ENCODE peak calls at places on chromosomes 5 and 9, in four cellular contexts. One of them, this sample, is unnamed.

GRCh38 chr5:138177936-138178515 is 404 bp downstream of the BRD8 start:
- DNase-seq in aorta: no peak
- DNase-seq in naive thymus-derived CD4-positive, alpha-beta T cell: no peak
- DNase-seq in RWPE1: peak; percentile 73
- DNase-seq in this sample: no peak

GRCh38 chr5:33939863-33940262 is 3.7 kb downstream of the RXFP3 start:
- DNase-seq in aorta: no peak
- DNase-seq in naive thymus-derived CD4-positive, alpha-beta T cell: no peak
- DNase-seq in RWPE1: no peak
- DNase-seq in this sample: no peak

GRCh38 chr9:114174876-114175771 is 19.8 kb downstream of the COL27A1 start:
- DNase-seq in aorta: peak; percentile 90
- DNase-seq in naive thymus-derived CD4-positive, alpha-beta T cell: no peak
- DNase-seq in RWPE1: no peak
- DNase-seq in this sample: peak; percentile 36

GRCh38 chr9:25857167-25857566 is 178.9 kb upstream of the TUSC1 start:
- DNase-seq in aorta: no peak
- DNase-seq in naive thymus-derived CD4-positive, alpha-beta T cell: no peak
- DNase-seq in RWPE1: no peak
- DNase-seq in this sample: no peak

GRCh38 chr5:88657166-88657565 is 225.8 kb downstream of the MEF2C start:
- DNase-seq in aorta: no peak
- DNase-seq in naive thymus-derived CD4-positive, alpha-beta T cell: no peak
- DNase-seq in RWPE1: no peak
- DNase-seq in this sample: no peak

GRCh38 chr5:172450861-172451695 is 3.2 kb downstream of the SH3PXD2B start:
- DNase-seq in aorta: peak; percentile 77
- DNase-seq in naive thymus-derived CD4-positive, alpha-beta T cell: no peak
- DNase-seq in RWPE1: peak; percentile 63
- DNase-seq in this sample: peak; percentile 34

GRCh38 chr5:36897616-36898015 is 21.0 kb downstream of the NIPBL start:
- DNase-seq in aorta: no peak
- DNase-seq in naive thymus-derived CD4-positive, alpha-beta T cell: no peak
- DNase-seq in RWPE1: peak; percentile 10
- DNase-seq in this sample: no peak

GRCh38 chr5:144421411-144421810 is 250.7 kb downstream of the KCTD16 start:
- DNase-seq in aorta: no peak
- DNase-seq in naive thymus-derived CD4-positive, alpha-beta T cell: no peak
- DNase-seq in RWPE1: no peak
- DNase-seq in this sample: no peak

GRCh38 chr5:150080696-150081435 is 5.5 kb downstream of the CSF1R start:
- DNase-seq in aorta: no peak
- DNase-seq in naive thymus-derived CD4-positive, alpha-beta T cell: no peak
- DNase-seq in RWPE1: no peak
- DNase-seq in this sample: no peak

GRCh38 chr5:21181726-21182125 is 1193.7 kb upstream of the CDH18 start:
- DNase-seq in aorta: no peak
- DNase-seq in naive thymus-derived CD4-positive, alpha-beta T cell: no peak
- DNase-seq in RWPE1: no peak
- DNase-seq in this sample: no peak

GRCh38 chr5:179131321-179131835 is 71.2 kb downstream of the ZNF354C start:
- DNase-seq in aorta: peak; percentile 47
- DNase-seq in naive thymus-derived CD4-positive, alpha-beta T cell: no peak
- DNase-seq in RWPE1: no peak
- DNase-seq in this sample: no peak

GRCh38 chr5:179131886-179132585 is 71.9 kb downstream of the ZNF354C start:
- DNase-seq in aorta: peak; percentile 73
- DNase-seq in naive thymus-derived CD4-positive, alpha-beta T cell: no peak
- DNase-seq in RWPE1: no peak
- DNase-seq in this sample: no peak

GRCh38 chr5:179129607-179130071 is 69.5 kb downstream of the ZNF354C start:
- DNase-seq in aorta: peak; percentile 66
- DNase-seq in naive thymus-derived CD4-positive, alpha-beta T cell: no peak
- DNase-seq in RWPE1: no peak
- DNase-seq in this sample: no peak

GRCh38 chr5:179128976-179129375 is 68.8 kb downstream of the ZNF354C start:
- DNase-seq in aorta: peak; percentile 62
- DNase-seq in naive thymus-derived CD4-positive, alpha-beta T cell: no peak
- DNase-seq in RWPE1: no peak
- DNase-seq in this sample: no peak

DNA sequence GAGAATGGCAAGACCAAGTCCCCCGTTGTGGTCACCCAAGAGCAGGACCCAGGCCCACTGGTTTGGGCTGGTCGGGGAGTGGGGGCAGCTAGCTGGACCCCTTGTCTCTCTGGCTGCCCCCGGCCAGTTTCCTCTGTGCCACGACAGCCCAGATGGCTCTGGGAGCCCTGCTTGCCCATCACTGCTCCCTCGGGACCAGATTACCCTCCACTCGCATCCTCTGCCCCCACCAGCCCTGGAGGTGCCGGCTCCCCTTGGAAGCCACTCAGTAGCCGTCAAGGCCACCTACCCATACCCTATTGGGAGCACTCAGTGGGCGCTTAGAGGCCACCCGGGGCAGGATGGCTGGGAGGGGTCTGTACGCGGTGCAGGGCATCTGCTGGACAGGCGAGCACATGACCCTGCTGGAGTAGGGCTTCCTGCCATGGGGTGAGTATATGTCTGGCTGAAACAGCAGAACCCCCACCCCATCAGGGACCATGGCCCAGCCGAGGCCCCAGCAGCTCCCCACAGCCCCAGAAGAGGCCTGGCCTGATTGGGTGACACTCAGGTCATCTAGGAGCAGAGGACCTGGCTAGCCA is 70.0 kb downstream of the ZNF354C start:
- DNase-seq in aorta: peak; percentile 58
- DNase-seq in naive thymus-derived CD4-positive, alpha-beta T cell: no peak
- DNase-seq in RWPE1: no peak
- DNase-seq in this sample: no peak
- H3K27ac ChIP-seq in aorta: no peak overlapping the region
- H3K27ac ChIP-seq in naive thymus-derived CD4-positive, alpha-beta T cell: no peak overlapping the region
- H3K27ac ChIP-seq in RWPE1: no peak overlapping the region
- H3K27ac ChIP-seq in this sample: no peak overlapping the region

GRCh38 chr5:14730466-14730865 is 65.9 kb downstream of the OTULIN start:
- DNase-seq in aorta: no peak
- DNase-seq in naive thymus-derived CD4-positive, alpha-beta T cell: no peak
- DNase-seq in RWPE1: no peak
- DNase-seq in this sample: no peak

GRCh38 chr5:14730881-14731280 is 66.4 kb downstream of the OTULIN start:
- DNase-seq in aorta: no peak
- DNase-seq in naive thymus-derived CD4-positive, alpha-beta T cell: no peak
- DNase-seq in RWPE1: no peak
- DNase-seq in this sample: no peak

GRCh38 chr5:14728109-14728938 is 63.8 kb downstream of the OTULIN start:
- DNase-seq in aorta: no peak
- DNase-seq in naive thymus-derived CD4-positive, alpha-beta T cell: no peak
- DNase-seq in RWPE1: no peak
- DNase-seq in this sample: peak; percentile 73

GRCh38 chr5:14727428-14727865 is 62.9 kb downstream of the OTULIN start:
- DNase-seq in aorta: peak; percentile 93
- DNase-seq in naive thymus-derived CD4-positive, alpha-beta T cell: peak; percentile 47
- DNase-seq in RWPE1: peak; percentile 70
- DNase-seq in this sample: peak; percentile 17

DNA sequence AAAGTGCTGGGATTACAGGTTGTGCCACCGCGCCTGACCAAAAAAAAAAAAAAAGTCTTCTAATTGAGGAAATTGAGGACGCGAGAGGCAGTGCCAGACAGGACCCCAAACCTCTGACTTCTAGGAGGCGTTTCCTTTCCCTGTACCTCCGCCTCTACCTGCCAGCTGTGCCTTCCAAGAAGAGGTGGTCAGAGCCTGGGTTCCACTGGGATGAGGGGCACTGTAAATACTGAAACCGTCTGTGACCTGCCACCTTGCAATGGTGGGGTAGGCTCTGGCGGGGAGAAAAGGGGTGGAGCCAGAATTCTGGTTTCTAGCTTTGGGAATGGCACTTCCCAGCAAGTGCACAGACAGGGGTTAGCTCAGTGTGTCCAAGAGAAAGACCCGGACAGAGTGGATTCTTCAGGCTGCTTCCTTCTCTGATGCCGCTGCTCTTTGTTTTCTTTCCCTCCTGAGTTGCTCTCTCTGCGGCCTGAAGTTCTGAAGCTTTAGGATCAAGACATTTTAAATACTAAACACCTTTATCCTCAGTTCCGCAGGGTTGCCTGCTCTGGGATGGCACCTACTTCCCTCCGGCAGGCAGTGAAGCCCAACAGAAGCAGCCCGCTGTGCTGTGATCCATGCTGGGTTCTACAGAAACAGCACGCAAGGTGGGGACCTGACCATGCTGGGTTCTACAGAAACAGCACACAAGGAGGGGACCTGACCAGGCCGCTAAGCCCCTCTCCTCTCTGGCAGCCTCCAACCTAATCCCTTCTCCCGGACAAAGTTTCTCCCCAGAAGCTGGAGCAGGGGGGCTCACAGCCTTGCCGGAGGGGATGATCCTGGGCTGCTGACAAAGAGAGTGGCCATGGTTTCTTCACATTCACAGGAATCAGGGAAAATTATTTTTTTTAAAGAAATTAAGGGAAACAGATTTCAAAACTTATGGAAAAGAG is 65.2 kb downstream of the OTULIN start:
- DNase-seq in aorta: no peak
- DNase-seq in naive thymus-derived CD4-positive, alpha-beta T cell: no peak
- DNase-seq in RWPE1: no peak
- DNase-seq in this sample: no peak
- H3K27ac ChIP-seq in aorta: no peak overlapping the region
- H3K27ac ChIP-seq in naive thymus-derived CD4-positive, alpha-beta T cell: no peak overlapping the region
- H3K27ac ChIP-seq in RWPE1: peak overlapping the region; percentile 0
- H3K27ac ChIP-seq in this sample: no peak overlapping the region

GRCh38 chr9:91903126-91903911 is 46.7 kb downstream of the ROR2 start:
- DNase-seq in aorta: no peak
- DNase-seq in naive thymus-derived CD4-positive, alpha-beta T cell: no peak
- DNase-seq in RWPE1: no peak
- DNase-seq in this sample: peak; percentile 10

GRCh38 chr9:91904541-91905236 is 45.3 kb downstream of the ROR2 start:
- DNase-seq in aorta: no peak
- DNase-seq in naive thymus-derived CD4-positive, alpha-beta T cell: no peak
- DNase-seq in RWPE1: no peak
- DNase-seq in this sample: no peak

GRCh38 chr9:91907387-91908292 is 42.4 kb downstream of the ROR2 start:
- DNase-seq in aorta: no peak
- DNase-seq in naive thymus-derived CD4-positive, alpha-beta T cell: no peak
- DNase-seq in RWPE1: no peak
- DNase-seq in this sample: no peak

GRCh38 chr9:91905958-91906585 is 44.0 kb downstream of the ROR2 start:
- DNase-seq in aorta: no peak
- DNase-seq in naive thymus-derived CD4-positive, alpha-beta T cell: no peak
- DNase-seq in RWPE1: peak; percentile 19
- DNase-seq in this sample: no peak

GRCh38 chr9:91905237-91905650 is 44.8 kb downstream of the ROR2 start:
- DNase-seq in aorta: no peak
- DNase-seq in naive thymus-derived CD4-positive, alpha-beta T cell: no peak
- DNase-seq in RWPE1: no peak
- DNase-seq in this sample: no peak
- H3K27ac ChIP-seq in aorta: no peak overlapping the region
- H3K27ac ChIP-seq in naive thymus-derived CD4-positive, alpha-beta T cell: no peak overlapping the region
- H3K27ac ChIP-seq in RWPE1: no peak overlapping the region
- H3K27ac ChIP-seq in this sample: no peak overlapping the region

DNA sequence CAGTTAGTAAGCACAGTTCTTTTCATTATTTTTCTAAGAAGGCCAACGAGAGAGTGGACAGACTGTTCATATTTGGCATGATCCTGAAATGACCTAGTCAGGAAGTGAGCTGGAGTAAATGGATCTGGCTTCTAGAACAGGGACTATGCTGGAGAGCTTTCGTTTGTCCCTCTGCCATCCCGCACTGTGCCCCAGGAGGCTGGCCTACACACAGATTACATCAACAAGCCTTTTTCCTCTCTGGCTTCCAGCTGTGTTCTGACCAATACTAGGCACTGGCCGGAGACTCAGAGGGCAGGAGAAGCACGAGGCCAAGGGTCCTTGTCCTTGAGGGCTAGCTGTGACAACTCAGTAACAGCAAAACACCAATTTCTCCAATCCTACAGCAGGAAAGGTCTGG is 127.8 kb downstream of the MED27 start:
- DNase-seq in aorta: peak; percentile 80
- DNase-seq in naive thymus-derived CD4-positive, alpha-beta T cell: no peak
- DNase-seq in RWPE1: no peak
- DNase-seq in this sample: peak; percentile 9
- H3K27ac ChIP-seq in aorta: no peak overlapping the region
- H3K27ac ChIP-seq in naive thymus-derived CD4-positive, alpha-beta T cell: no peak overlapping the region
- H3K27ac ChIP-seq in RWPE1: no peak overlapping the region
- H3K27ac ChIP-seq in this sample: peak overlapping the region; percentile 86

GRCh38 chr5:59767753-59768159 is 125.8 kb downstream of the PDE4D start:
- DNase-seq in aorta: no peak
- DNase-seq in naive thymus-derived CD4-positive, alpha-beta T cell: no peak
- DNase-seq in RWPE1: peak; percentile 78
- DNase-seq in this sample: no peak
- H3K27ac ChIP-seq in aorta: no peak overlapping the region
- H3K27ac ChIP-seq in naive thymus-derived CD4-positive, alpha-beta T cell: peak overlapping the region; percentile 12
- H3K27ac ChIP-seq in RWPE1: peak overlapping the region; percentile 100
- H3K27ac ChIP-seq in this sample: no peak overlapping the region